ENCODE peak calls at places on chromosomes 6 and 20, in nine cellular contexts. W is upper lobe of right lung, O is neural progenitor cell, V is brain microvascular endothelial cell, C is Panc1, X is mammary epithelial cell, J is psoas muscle, K is lower lobe of right lung, P is tibial artery. D is an unnamed sample.

GRCh38 chr20:8144282-8145245 is 12.5 kb downstream of the PLCB1 start:
- DNase-seq in W (no peak), O (no peak), V (peak), C (no peak), X (peak), J (no peak), K (no peak), P (no peak), D (no peak)

GRCh38 chr6:105397987-105398386 is 4.9 kb downstream of the PREP start:
- DNase-seq in W (no peak), O (peak), V (no peak), C (no peak), X (no peak), J (no peak), K (no peak), P (no peak), D (no peak)

GRCh38 chr6:103858003-103858402 is 1001.7 kb downstream of the HACE1 start:
- DNase-seq in W (no peak), O (no peak), V (no peak), C (no peak), X (no peak), J (no peak), K (no peak), P (no peak), D (no peak)

GRCh38 chr6:54125493-54125892 is 14.2 kb downstream of the MLIP start:
- DNase-seq in W (no peak), O (no peak), V (no peak), C (no peak), X (no peak), J (no peak), K (no peak), P (no peak), D (no peak)

GRCh38 chr6:106381871-106382270 is 21.4 kb downstream of the CRYBG1 start:
- DNase-seq in W (no peak), O (no peak), V (no peak), C (no peak), X (peak), J (no peak), K (no peak), P (no peak), D (no peak)

GRCh38 chr20:48326434-48326691 is 501.4 kb downstream of the PREX1 start:
- DNase-seq in W (no peak), O (no peak), V (no peak), C (no peak), X (no peak), J (no peak), K (no peak), P (no peak), D (peak)

GRCh38 chr6:137316626-137317025 is 97.4 kb upstream of the IFNGR1 start:
- DNase-seq in W (no peak), O (no peak), V (no peak), C (no peak), X (no peak), J (no peak), K (no peak), P (no peak), D (no peak)

GRCh38 chr6:159174263-159174974 is 5.2 kb downstream of the FNDC1 start:
- DNase-seq in W (peak), O (peak), V (peak), C (peak), X (peak), J (peak), K (peak), P (peak), D (no peak)

GRCh38 chr6:111147440-111147839 is 60.1 kb downstream of the SLC16A10 start:
- DNase-seq in W (no peak), O (no peak), V (no peak), C (no peak), X (no peak), J (no peak), K (no peak), P (no peak), D (no peak)

DNA sequence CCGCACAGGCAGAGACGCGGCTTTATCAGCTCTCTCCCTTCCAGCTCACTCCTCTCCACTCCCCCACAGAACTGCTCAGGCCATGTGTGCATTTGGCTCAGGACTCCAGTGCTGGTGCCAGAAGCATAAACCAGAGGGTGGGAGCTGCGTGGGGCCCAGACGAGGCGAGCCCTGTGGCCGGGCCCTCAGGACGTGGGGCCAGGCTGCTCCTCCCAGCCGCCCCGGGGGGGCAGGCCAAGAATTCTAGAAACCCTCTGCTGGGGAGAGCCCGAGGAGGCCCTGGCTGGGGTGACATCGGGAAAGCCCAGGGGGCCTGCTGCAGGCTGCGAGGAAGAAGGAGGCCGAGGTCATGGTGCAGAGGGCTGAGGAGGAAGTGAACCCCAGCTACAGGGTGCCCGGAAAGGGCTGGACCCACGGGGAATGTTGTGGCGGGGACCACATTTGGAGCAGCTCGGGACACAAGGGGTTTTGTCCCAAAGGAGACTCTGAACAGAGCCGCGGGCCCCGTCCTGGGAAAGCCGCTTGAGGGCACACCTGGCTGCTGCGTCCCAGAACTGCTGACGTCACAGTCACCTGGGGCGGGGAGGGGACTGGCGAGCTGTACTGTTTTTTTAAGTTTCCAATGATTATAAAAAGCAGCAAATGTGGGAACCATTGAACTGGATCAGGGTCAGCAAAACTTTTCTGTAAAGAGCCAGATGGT is 107.1 kb downstream of the BANF2 start:
- DNase-seq in W (no peak), O (no peak), V (peak), C (no peak), X (no peak), J (peak), K (no peak), P (peak), D (no peak)
- H3K27ac ChIP-seq in W (peak), O (no peak), V (peak), C (no peak), X (no peak), J (peak), K (peak), P (peak), D (no peak)

GRCh38 chr6:144284474-144284752 is 722 bp upstream of the UTRN start:
- DNase-seq in W (no peak), O (no peak), V (no peak), C (no peak), X (no peak), J (no peak), K (no peak), P (no peak), D (no peak)

GRCh38 chr6:144284753-144285547 is at the start of gene UTRN:
- DNase-seq in W (peak), O (peak), V (peak), C (no peak), X (peak), J (peak), K (peak), P (peak), D (peak)

GRCh38 chr6:144285798-144286502 is 815 bp downstream of the UTRN start:
- DNase-seq in W (peak), O (peak), V (peak), C (no peak), X (peak), J (peak), K (peak), P (peak), D (peak)

GRCh38 chr6:144285548-144285797 is 338 bp downstream of the UTRN start:
- DNase-seq in W (no peak), O (no peak), V (no peak), C (no peak), X (no peak), J (no peak), K (peak), P (no peak), D (no peak)

DNA sequence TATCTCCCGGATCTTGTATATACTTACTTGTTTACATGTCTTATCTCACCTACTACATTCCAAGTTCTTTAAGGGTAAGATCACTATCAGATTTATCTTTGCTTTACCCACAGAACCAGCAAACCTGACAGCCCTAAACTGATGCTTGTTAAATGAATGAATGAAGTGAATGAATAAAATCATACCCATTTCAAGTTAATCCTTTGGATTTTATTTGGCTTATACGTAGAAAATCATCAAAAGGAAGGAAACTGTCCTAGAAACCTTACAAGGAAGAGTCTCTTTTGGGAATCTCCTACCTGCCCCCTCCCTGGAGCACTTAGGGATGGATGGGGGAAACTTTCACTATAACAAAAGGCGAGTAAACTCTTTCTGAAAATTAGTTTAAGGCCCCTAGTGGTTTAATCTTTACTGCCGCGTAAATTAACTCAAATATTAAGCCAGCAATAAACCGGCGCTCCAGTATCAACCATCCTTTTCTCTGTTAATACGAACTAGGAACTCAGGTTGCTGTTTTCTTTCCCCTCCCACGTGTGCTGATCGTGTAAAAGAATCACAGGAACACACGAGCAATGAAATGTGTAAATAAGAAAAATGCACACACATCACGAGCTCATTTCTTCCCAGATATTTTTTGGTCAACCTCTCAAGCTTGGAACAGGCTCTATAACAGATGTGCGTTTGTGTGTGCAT is 1.2 kb upstream of the UTRN start:
- DNase-seq in W (no peak), O (no peak), V (peak), C (no peak), X (peak), J (no peak), K (no peak), P (no peak), D (no peak)
- TF ChIP-seq CTCF in W (peak), O (no peak), V (peak), C (no peak), X (no peak), J (no peak), K (peak), P (no peak), D (no peak)

GRCh38 chr20:62737271-62737761 is 28.7 kb downstream of the NTSR1 start:
- DNase-seq in W (peak), O (no peak), V (no peak), C (no peak), X (no peak), J (no peak), K (peak), P (no peak), D (peak)
- H3K27ac ChIP-seq in W (no peak), O (no peak), V (no peak), C (peak), X (no peak), J (no peak), K (no peak), P (no peak), D (no peak)

GRCh38 chr6:39303425-39304153 is 10.6 kb downstream of the KCNK17 start:
- DNase-seq in W (no peak), O (no peak), V (no peak), C (no peak), X (no peak), J (no peak), K (no peak), P (no peak), D (no peak)
- TF ChIP-seq CTCF in W (peak), O (no peak), V (no peak), C (peak), X (no peak), J (no peak), K (peak), P (no peak), D (peak)

DNA sequence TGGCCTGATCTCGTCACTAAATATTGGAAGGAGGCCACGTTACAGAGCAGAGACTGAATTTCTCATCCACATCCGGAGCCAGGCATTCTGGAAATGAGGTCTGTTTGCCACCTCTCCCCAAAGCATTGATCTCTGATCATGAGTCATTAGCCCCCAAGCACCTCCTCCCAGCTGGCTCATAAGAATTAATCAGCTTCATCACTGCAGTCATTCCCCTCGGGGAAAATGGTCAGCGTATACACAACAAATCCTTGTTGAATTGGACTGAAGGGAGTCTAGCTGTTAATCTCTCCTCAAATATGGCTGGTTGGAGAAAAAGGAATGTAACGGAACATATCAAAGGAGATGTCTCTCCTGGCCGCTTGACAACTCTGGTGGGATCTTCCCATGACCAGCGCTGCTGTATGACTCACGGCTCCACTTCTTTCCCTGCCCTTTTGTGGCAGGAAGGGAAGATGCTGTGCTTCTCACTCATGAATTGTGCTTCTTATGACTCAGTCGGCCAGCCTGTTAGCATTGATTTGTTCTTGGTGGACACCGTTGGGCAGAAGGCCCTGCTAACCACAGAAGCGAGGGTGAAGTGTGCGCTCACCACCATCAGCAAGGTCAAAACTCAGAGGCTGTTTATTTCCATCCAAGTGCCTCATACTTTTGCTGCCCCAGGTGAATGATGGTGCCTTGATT is 76.7 kb downstream of the RNF182 start:
- DNase-seq in W (no peak), O (no peak), V (peak), C (peak), X (peak), J (no peak), K (no peak), P (no peak), D (peak)
- H3K27ac ChIP-seq in W (no peak), O (no peak), V (peak), C (peak), X (peak), J (no peak), K (no peak), P (no peak), D (peak)

GRCh38 chr6:25025919-25026301 is 90.2 kb upstream of the RIPOR2 start:
- DNase-seq in W (no peak), O (no peak), V (no peak), C (no peak), X (peak), J (no peak), K (no peak), P (no peak), D (no peak)

GRCh38 chr6:25027221-25027916 is 91.6 kb upstream of the RIPOR2 start:
- DNase-seq in W (peak), O (no peak), V (no peak), C (peak), X (no peak), J (no peak), K (peak), P (no peak), D (no peak)

GRCh38 chr6:25028346-25028745 is 92.6 kb upstream of the RIPOR2 start:
- DNase-seq in W (no peak), O (no peak), V (no peak), C (no peak), X (no peak), J (no peak), K (no peak), P (no peak), D (no peak)

GRCh38 chr6:25025248-25025918 is 89.6 kb upstream of the RIPOR2 start:
- DNase-seq in W (no peak), O (no peak), V (no peak), C (no peak), X (no peak), J (no peak), K (no peak), P (no peak), D (no peak)

GRCh38 chr6:25026723-25027122 is 91.0 kb upstream of the RIPOR2 start:
- DNase-seq in W (peak), O (no peak), V (no peak), C (no peak), X (no peak), J (no peak), K (peak), P (no peak), D (no peak)
- TF ChIP-seq CTCF in W (no peak), O (no peak), V (no peak), C (no peak), X (no peak), J (no peak), K (no peak), P (no peak), D (no peak)